ENCODE peak calls at places on chromosomes 2 and 18, in ten cellular contexts. H is NCI-H69, J is GM18507, R is K562, O is neural crest cell, W is SK-MEL-5, T is choroid plexus epithelial cell, C is mesendoderm, E is AML-193, S is brain pericyte. X is an unnamed sample.

GRCh38 chr2:201448701-201449100 is 2.6 kb downstream of the TRAK2 start:
- DNase-seq in W (no peak), J (no peak), T (no peak), O (no peak), R (no peak), C (no peak), H (peak), S (no peak), E (no peak), X (no peak)

GRCh38 chr2:46065152-46065551 is 232.1 kb upstream of the EPAS1 start:
- DNase-seq in O (no peak), S (no peak), H (no peak), C (no peak), E (no peak), T (peak), W (no peak), R (no peak), J (no peak), X (no peak)

GRCh38 chr18:79760881-79761280 is 36.9 kb upstream of the KCNG2 start:
- DNase-seq in R (no peak), O (no peak), H (no peak), C (no peak), E (no peak), T (no peak), S (no peak), J (no peak), W (no peak), X (no peak)

GRCh38 chr2:69386376-69386775 is 651 bp downstream of the GFPT1 start:
- DNase-seq in T (no peak), E (no peak), C (no peak), S (no peak), H (peak), W (no peak), R (no peak), O (no peak), J (no peak), X (no peak)

GRCh38 chr2:240224676-240225075 is 84.2 kb upstream of the OTOS start:
- DNase-seq in T (peak), C (no peak), J (no peak), E (no peak), O (no peak), R (no peak), H (no peak), W (no peak), S (no peak), X (no peak)

GRCh38 chr2:145930318-145930717 is 1410.4 kb upstream of the ZEB2 start:
- DNase-seq in R (no peak), H (no peak), S (no peak), W (no peak), E (no peak), C (no peak), J (no peak), O (no peak), T (no peak), X (no peak)

GRCh38 chr2:52710810-52711618 is 1056.6 kb upstream of the CHAC2 start:
- DNase-seq in O (no peak), E (no peak), S (no peak), R (no peak), H (peak), C (no peak), J (no peak), T (no peak), W (no peak), X (no peak)

GRCh38 chr2:23445450-23445868 is 60.5 kb downstream of the KLHL29 start:
- DNase-seq in E (no peak), O (no peak), H (no peak), R (no peak), C (no peak), J (no peak), W (no peak), T (peak), S (no peak), X (peak)

GRCh38 chr18:77114564-77115391 is 17.8 kb downstream of the MBP start:
- DNase-seq in E (peak), C (peak), H (no peak), W (no peak), T (peak), S (peak), O (no peak), J (no peak), R (peak), X (peak)

GRCh38 chr18:39188278-39188677 is 1622.7 kb upstream of the CELF4 start:
- DNase-seq in E (no peak), J (no peak), O (no peak), R (no peak), S (no peak), C (no peak), W (no peak), T (no peak), H (peak), X (no peak)

GRCh38 chr2:74216642-74217041 is 18.2 kb downstream of the MTHFD2 start:
- DNase-seq in O (no peak), S (no peak), E (no peak), T (no peak), J (no peak), W (no peak), R (no peak), C (no peak), H (no peak), X (no peak)

GRCh38 chr2:229800997-229801754 is 86.8 kb upstream of the DNER start:
- DNase-seq in H (peak), R (peak), S (peak), E (peak), C (peak), J (peak), T (peak), W (peak), O (peak), X (no peak)

GRCh38 chr18:56060967-56061541 is 473.1 kb upstream of the TCF4 start:
- DNase-seq in O (no peak), H (peak), R (no peak), C (no peak), E (no peak), W (no peak), T (no peak), S (no peak), J (no peak), X (no peak)

GRCh38 chr18:59605633-59606192 is 91.5 kb downstream of the CCBE1 start:
- DNase-seq in T (peak), W (no peak), R (no peak), C (no peak), O (no peak), S (peak), E (no peak), J (no peak), H (no peak), X (no peak)

GRCh38 chr18:32998285-32998684 is 225.5 kb upstream of the KLHL14 start:
- DNase-seq in R (no peak), W (no peak), T (no peak), H (peak), O (no peak), C (peak), J (no peak), S (no peak), E (no peak), X (no peak)

GRCh38 chr2:238927746-238928519 is 80.0 kb downstream of the TWIST2 start:
- DNase-seq in O (no peak), H (no peak), S (no peak), C (no peak), W (no peak), J (no peak), E (no peak), T (no peak), R (no peak), X (no peak)

GRCh38 chr2:73993376-73993775 is 8.7 kb downstream of the TET3 start:
- DNase-seq in H (no peak), E (no peak), T (no peak), O (no peak), J (no peak), W (no peak), R (no peak), S (no peak), C (no peak), X (no peak)

GRCh38 chr2:31297751-31298150 is 63.8 kb downstream of the EHD3 start:
- DNase-seq in T (no peak), E (no peak), O (no peak), C (no peak), S (no peak), W (no peak), J (no peak), R (no peak), H (no peak), X (no peak)

GRCh38 chr2:96771792-96772618 is 11.3 kb downstream of the CNNM4 start:
- DNase-seq in S (no peak), E (no peak), W (no peak), O (no peak), H (peak), J (no peak), T (no peak), C (peak), R (no peak), X (no peak)

GRCh38 chr2:42054657-42055430 is 7.0 kb downstream of the PKDCC start:
- DNase-seq in C (peak), S (no peak), W (no peak), R (peak), T (no peak), O (no peak), E (no peak), J (no peak), H (peak), X (no peak)

GRCh38 chr2:9060819-9061218 is 57.3 kb upstream of the MBOAT2 start:
- DNase-seq in C (no peak), O (no peak), T (peak), E (no peak), R (no peak), S (no peak), J (no peak), W (peak), H (no peak), X (no peak)

GRCh38 chr2:216742411-216742810 is 47.1 kb upstream of the IGFBP5 start:
- DNase-seq in E (no peak), J (no peak), R (no peak), S (no peak), C (no peak), O (no peak), W (no peak), H (no peak), T (peak), X (no peak)

GRCh38 chr2:180625006-180625844 is 355.2 kb upstream of the UBE2E3 start:
- DNase-seq in H (no peak), W (no peak), O (no peak), S (peak), J (no peak), T (peak), E (no peak), C (no peak), R (no peak), X (no peak)

GRCh38 chr18:28267878-28268625 is 91.1 kb upstream of the CDH2 start:
- DNase-seq in W (peak), J (no peak), C (peak), O (no peak), E (no peak), H (no peak), T (peak), R (no peak), S (no peak), X (no peak)

GRCh38 chr2:163132850-163133249 is 294.3 kb upstream of the KCNH7 start:
- DNase-seq in O (no peak), C (no peak), S (no peak), E (peak), H (peak), T (peak), J (no peak), R (no peak), W (peak), X (no peak)

GRCh38 chr18:76805221-76805620 is 17.1 kb upstream of the ZNF236 start:
- DNase-seq in R (no peak), W (peak), J (no peak), C (peak), S (no peak), O (no peak), T (peak), E (no peak), H (peak), X (no peak)

GRCh38 chr2:237830522-237830921 is 28.9 kb upstream of the RAMP1 start:
- DNase-seq in O (no peak), S (no peak), E (no peak), R (no peak), H (no peak), C (no peak), T (no peak), W (no peak), J (no peak), X (no peak)

GRCh38 chr2:7766302-7766701 is 849.1 kb downstream of the RNF144A start:
- DNase-seq in E (no peak), C (no peak), J (no peak), R (no peak), W (no peak), O (no peak), S (no peak), H (no peak), T (no peak), X (no peak)

GRCh38 chr2:200705305-200705985 is 106.3 kb upstream of the BZW1 start:
- DNase-seq in J (no peak), R (peak), C (peak), H (peak), O (no peak), S (no peak), T (peak), W (peak), E (no peak), X (no peak)

GRCh38 chr2:234910186-234910679 is 41.6 kb upstream of the SH3BP4 start:
- DNase-seq in O (no peak), W (no peak), H (no peak), T (no peak), S (no peak), J (no peak), R (no peak), C (no peak), E (no peak), X (no peak)

GRCh38 chr2:227098162-227098515 is 65.9 kb downstream of the COL4A4 start:
- DNase-seq in J (no peak), C (no peak), H (no peak), O (no peak), R (no peak), T (no peak), S (no peak), W (no peak), E (no peak), X (no peak)

GRCh38 chr18:24427484-24427883 is 1.0 kb downstream of the IMPACT start:
- DNase-seq in W (peak), C (peak), E (no peak), O (no peak), T (peak), H (peak), J (no peak), R (peak), S (no peak), X (no peak)

GRCh38 chr18:49561377-49562193 is at the start of gene LIPG:
- DNase-seq in S (no peak), H (peak), O (peak), J (peak), R (peak), E (no peak), W (no peak), C (peak), T (peak), X (no peak)

GRCh38 chr2:214378455-214379103 is 32.3 kb upstream of the VWC2L start:
- DNase-seq in C (peak), S (no peak), J (no peak), H (peak), O (no peak), E (no peak), T (no peak), R (no peak), W (no peak), X (no peak)

GRCh38 chr2:26184555-26185303 is 11.8 kb downstream of the GAREM2 start:
- DNase-seq in O (peak), T (peak), S (peak), J (peak), W (no peak), E (no peak), H (peak), R (peak), C (peak), X (peak)

GRCh38 chr2:219149667-219150066 is 10.9 kb downstream of the NHEJ1 start:
- DNase-seq in E (no peak), W (no peak), S (no peak), R (no peak), C (no peak), H (peak), J (no peak), T (peak), O (no peak), X (no peak)

GRCh38 chr18:58288922-58289797 is 245.1 kb downstream of the NEDD4L start:
- DNase-seq in W (no peak), C (peak), E (no peak), R (peak), T (peak), O (no peak), S (no peak), H (no peak), J (peak), X (no peak)

X was measured in right atrium auricular region.